ENCODE peak calls at places on chromosome 2, in eight cellular contexts. M is IMR-90; G is NCI-H774; D is activated CD4-positive, CD25-positive, alpha-beta regulatory T cell treated with anti-CD3 and anti-CD28 coated beads, Interleukin-2, amount 50 U/mL, for 72 hours; O is hypothalamus; Y is progenitor cell of endocrine pancreas; J is NCI-H2029; X is effector CD4-positive, alpha-beta T cell. K is an unnamed sample.

GRCh38 chr2:67888351-67889005 is 174.3 kb downstream of the C1D start:
- DNase-seq in M (no peak), G (no peak), D (no peak), O (no peak), Y (no peak), J (no peak), X (no peak), K (no peak)

GRCh38 chr2:79428745-79429144 is 84.1 kb upstream of the CTNNA2 start:
- DNase-seq in M (no peak), G (no peak), D (no peak), O (no peak), Y (no peak), J (no peak), X (no peak), K (no peak)

GRCh38 chr2:215712850-215713230 is 277.0 kb upstream of the FN1 start:
- DNase-seq in M (peak; percentile 47), G (no peak), D (no peak), O (no peak), Y (no peak), J (no peak), X (no peak), K (no peak)

GRCh38 chr2:1022178-1022577 is 71.5 kb downstream of the SNTG2 start:
- DNase-seq in M (no peak), G (no peak), D (no peak), O (no peak), Y (no peak), J (no peak), X (no peak), K (no peak)

GRCh38 chr2:133171396-133172004 is 396.8 kb downstream of the NCKAP5 start:
- DNase-seq in M (peak; percentile 74), G (peak; percentile 60), D (no peak), O (no peak), Y (peak; percentile 13), J (peak; percentile 63), X (no peak), K (no peak)

GRCh38 chr2:187055463-187055862 is 206.5 kb upstream of the ZSWIM2 start:
- DNase-seq in M (no peak), G (no peak), D (no peak), O (no peak), Y (no peak), J (peak; percentile 21), X (no peak), K (peak; percentile 26)

GRCh38 chr2:28390241-28390856 is 2.3 kb upstream of the FOSL2 start:
- DNase-seq in M (peak; percentile 91), G (peak; percentile 58), D (peak; percentile 78), O (peak; percentile 70), Y (peak; percentile 54), J (peak; percentile 58), X (peak; percentile 78), K (peak; percentile 84)

GRCh38 chr2:1985571-1985970 is 241.3 kb upstream of the PXDN start:
- DNase-seq in M (no peak), G (no peak), D (no peak), O (no peak), Y (no peak), J (no peak), X (no peak), K (no peak)

GRCh38 chr2:42841344-42841743 is 49.0 kb upstream of the HAAO start:
- DNase-seq in M (no peak), G (no peak), D (no peak), O (no peak), Y (no peak), J (no peak), X (no peak), K (no peak)

GRCh38 chr2:83081835-83082522 is 1377.1 kb downstream of the SUCLG1 start:
- DNase-seq in M (peak; percentile 65), G (peak; percentile 44), D (no peak), O (no peak), Y (no peak), J (peak; percentile 94), X (no peak), K (no peak)